ENCODE peak calls at places on chromosome 22, in five cellular contexts. G is BJ, Y is tibial nerve, W is suprapubic skin, B is astrocyte of the cerebellum. Z is an unnamed sample.

GRCh38 chr22:41237036-41237706 is 3.6 kb downstream of the CHADL start:
- DNase-seq in B (no peak), Y (no peak), G (no peak), W (no peak), Z (no peak)

GRCh38 chr22:48262596-48263430 is 1500.4 kb downstream of the TBC1D22A start:
- DNase-seq in B (no peak), W (peak), Y (no peak), G (no peak), Z (no peak)

GRCh38 chr22:24190159-24190540 is 8.9 kb downstream of the SUSD2 start:
- DNase-seq in Y (no peak), B (no peak), G (no peak), W (no peak), Z (no peak)

GRCh38 chr22:26364066-26365015 is 64.7 kb upstream of the ASPHD2 start:
- DNase-seq in B (peak), W (no peak), G (peak), Y (peak), Z (peak)

GRCh38 chr22:42697542-42698013 is 23.1 kb downstream of the A4GALT start:
- DNase-seq in W (no peak), G (no peak), Y (peak), B (no peak), Z (peak)

GRCh38 chr22:23894710-23895598 is 771 bp downstream of the MIF start:
- DNase-seq in W (peak), G (no peak), B (peak), Y (peak), Z (peak)

GRCh38 chr22:50192825-50193204 is 7.1 kb downstream of the TRABD start:
- DNase-seq in G (no peak), W (no peak), B (no peak), Y (no peak), Z (no peak)

GRCh38 chr22:37416389-37416788 is 10.9 kb downstream of the ELFN2 start:
- DNase-seq in Y (no peak), G (no peak), B (no peak), W (no peak), Z (no peak)

GRCh38 chr22:39240841-39241631 is 3.7 kb downstream of the PDGFB start:
- DNase-seq in G (no peak), B (no peak), Y (peak), W (no peak), Z (no peak)

GRCh38 chr22:42683599-42684283 is 34.5 kb upstream of the CYB5R3 start:
- DNase-seq in G (no peak), Y (no peak), B (no peak), W (peak), Z (no peak)

GRCh38 chr22:22578702-22579424 is 19.8 kb upstream of the PRAME start:
- DNase-seq in G (no peak), Y (peak), B (no peak), W (no peak), Z (peak)

GRCh38 chr22:36116127-36116526 is 44.4 kb downstream of the APOL3 start:
- DNase-seq in Y (no peak), B (no peak), G (no peak), W (no peak), Z (no peak)

GRCh38 chr22:39690901-39691620 is 120.5 kb downstream of the CACNA1I start:
- DNase-seq in Y (no peak), B (no peak), W (no peak), G (no peak), Z (no peak)

GRCh38 chr22:37244114-37244921 is at the start of gene RAC2:
- DNase-seq in B (no peak), W (peak), Y (peak), G (no peak), Z (no peak)

GRCh38 chr22:39125622-39126021 is 26.9 kb downstream of the CBX7 start:
- DNase-seq in W (no peak), Y (no peak), B (no peak), G (no peak), Z (no peak)

GRCh38 chr22:19526076-19526701 is 2.0 kb upstream of the CLDN5 start:
- DNase-seq in Y (no peak), B (no peak), W (peak), G (no peak), Z (no peak)

GRCh38 chr22:19526702-19527111 is 2.5 kb upstream of the CLDN5 start:
- DNase-seq in Y (no peak), G (no peak), W (peak), B (no peak), Z (no peak)

GRCh38 chr22:19525666-19526065 is 1.5 kb upstream of the CLDN5 start:
- DNase-seq in W (peak), G (no peak), B (no peak), Y (no peak), Z (no peak)

GRCh38 chr22:19527861-19528417 is 3.7 kb upstream of the CLDN5 start:
- DNase-seq in B (no peak), W (peak), G (no peak), Y (no peak), Z (no peak)

DNA sequence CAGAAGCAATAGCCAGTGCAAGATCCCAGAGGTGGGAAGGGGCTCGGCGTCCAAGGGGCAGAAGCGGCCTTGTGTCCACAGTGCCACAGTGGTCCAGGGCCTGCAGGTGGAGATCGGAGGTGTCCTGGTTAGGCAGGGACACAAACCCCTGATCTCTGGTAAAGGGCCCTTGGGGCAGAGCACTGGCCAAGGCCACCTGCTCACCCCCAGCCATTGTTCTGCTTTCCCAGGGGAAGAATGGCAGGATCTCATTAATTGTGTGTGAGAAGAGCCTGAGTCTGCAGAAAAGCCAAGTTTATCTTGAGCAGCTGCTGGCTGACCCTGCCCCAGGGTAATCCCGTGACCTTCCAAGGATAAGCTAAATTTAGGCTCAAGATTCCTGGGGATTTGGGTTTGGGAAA is 3.1 kb upstream of the CLDN5 start:
- DNase-seq in B (no peak), W (peak), Y (no peak), G (no peak), Z (no peak)
- H3K4me3 ChIP-seq in B (no peak), W (no peak), Y (no peak), G (no peak), Z (no peak)

GRCh38 chr22:45235851-45236342 is 4.8 kb downstream of the KIAA0930 start:
- DNase-seq in G (no peak), B (no peak), W (no peak), Y (no peak), Z (no peak)
- TF ChIP-seq CTCF in G (no peak), B (no peak), W (no peak), Y (no peak), Z (no peak)

DNA sequence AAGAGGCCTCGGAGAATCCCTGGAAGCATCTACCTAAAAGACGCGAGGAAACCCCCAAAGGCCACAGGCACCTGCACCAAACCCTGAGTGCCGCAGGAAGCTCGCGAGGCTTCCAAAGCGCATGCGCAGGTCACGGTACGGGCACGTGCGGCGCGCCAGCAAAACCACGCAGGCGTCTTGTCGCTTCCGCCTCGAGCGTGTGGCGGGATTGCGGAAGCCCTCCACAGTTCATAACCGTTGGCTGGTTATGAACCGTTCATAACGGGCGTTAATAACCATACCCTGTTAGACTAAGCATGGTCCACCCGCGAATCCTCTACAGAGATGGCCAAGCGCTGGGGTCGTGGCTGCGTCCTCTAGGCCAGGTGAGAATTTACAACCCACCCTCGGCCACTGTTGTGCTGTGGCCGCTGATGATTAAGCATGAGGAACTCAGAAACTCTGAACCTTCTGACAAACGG is 46.4 kb downstream of the MORC2 start:
- DNase-seq in W (no peak), G (no peak), Y (no peak), B (no peak), Z (no peak)
- H3K4me3 ChIP-seq in W (peak), G (peak), Y (peak), B (peak), Z (peak)

DNA sequence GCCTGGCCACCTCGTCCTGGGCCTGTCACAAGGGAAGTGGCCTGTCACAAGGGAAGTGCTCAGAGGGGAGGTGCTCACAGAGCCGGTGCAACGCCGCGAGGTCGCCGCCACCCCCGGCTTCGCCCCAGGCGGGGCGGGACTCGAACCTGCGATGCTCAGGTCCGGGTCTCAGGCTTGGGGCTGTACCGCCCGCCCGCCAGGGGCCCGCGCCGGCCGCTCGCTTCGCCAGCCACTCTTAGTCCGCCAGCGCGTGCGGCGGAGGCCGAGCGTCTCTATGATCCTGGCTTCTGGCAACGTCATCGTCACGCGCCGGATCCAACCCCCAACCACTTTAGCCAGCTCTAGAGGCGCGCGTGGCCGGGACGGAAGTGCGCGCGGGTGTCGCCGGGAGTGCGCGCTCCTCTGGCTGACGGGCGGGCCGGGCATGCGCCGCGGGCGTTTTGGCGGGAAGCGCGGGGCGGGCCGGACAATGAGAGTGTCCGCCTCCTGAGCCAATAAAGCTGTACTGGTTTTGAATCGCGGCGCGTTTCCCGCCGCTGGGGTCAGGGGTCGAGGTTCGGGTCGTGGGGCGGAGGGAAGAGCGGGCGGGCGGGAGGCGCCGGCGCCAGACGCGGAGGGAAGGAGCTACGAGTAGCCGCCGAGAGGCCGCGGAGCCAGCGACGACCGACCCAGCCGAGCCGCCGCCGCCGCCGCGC is at the start of gene TRMT2A:
- DNase-seq in B (peak), G (peak), W (peak), Y (peak), Z (peak)
- TF ChIP-seq CTCF in B (no peak), G (no peak), W (no peak), Y (no peak), Z (peak)